ENCODE peak calls at places on chromosomes 16 and 17, in four cellular contexts. One of them, this sample, is unnamed.

GRCh38 chr17:66779186-66779585 is 55.7 kb upstream of the CACNG5 start:
- DNase-seq in MV-4-11: no peak
- DNase-seq in cerebellar nuclear complex: no peak
- DNase-seq in A549: no peak
- DNase-seq in this sample: no peak

GRCh38 chr17:2040219-2040827 is 1.5 kb upstream of the OVCA2 start:
- DNase-seq in MV-4-11: no peak
- DNase-seq in cerebellar nuclear complex: no peak
- DNase-seq in A549: no peak
- DNase-seq in this sample: no peak

GRCh38 chr17:51365090-51365489 is 104.7 kb downstream of the UTP18 start:
- DNase-seq in MV-4-11: peak
- DNase-seq in cerebellar nuclear complex: no peak
- DNase-seq in A549: no peak
- DNase-seq in this sample: no peak

GRCh38 chr17:80034977-80035686 is 540 bp downstream of the TBC1D16 start:
- DNase-seq in MV-4-11: no peak
- DNase-seq in cerebellar nuclear complex: no peak
- DNase-seq in A549: no peak
- DNase-seq in this sample: peak

GRCh38 chr16:65600629-65601028 is 478.8 kb upstream of the CDH11 start:
- DNase-seq in MV-4-11: no peak
- DNase-seq in cerebellar nuclear complex: no peak
- DNase-seq in A549: no peak
- DNase-seq in this sample: no peak

GRCh38 chr16:4298761-4299522 is 16.9 kb upstream of the GLIS2 start:
- DNase-seq in MV-4-11: no peak
- DNase-seq in cerebellar nuclear complex: no peak
- DNase-seq in A549: peak
- DNase-seq in this sample: peak

GRCh38 chr17:41967141-41967920 is 736 bp downstream of the CNP start:
- DNase-seq in MV-4-11: no peak
- DNase-seq in cerebellar nuclear complex: no peak
- DNase-seq in A549: no peak
- DNase-seq in this sample: no peak

GRCh38 chr17:31859487-31860008 is 504 bp upstream of the COPRS start:
- DNase-seq in MV-4-11: no peak
- DNase-seq in cerebellar nuclear complex: no peak
- DNase-seq in A549: no peak
- DNase-seq in this sample: no peak

GRCh38 chr17:57713140-57713539 is 32.0 kb downstream of the CCDC182 start:
- DNase-seq in MV-4-11: no peak
- DNase-seq in cerebellar nuclear complex: no peak
- DNase-seq in A549: no peak
- DNase-seq in this sample: no peak

GRCh38 chr17:34665150-34665802 is 85.9 kb downstream of the TMEM132E start:
- DNase-seq in MV-4-11: peak
- DNase-seq in cerebellar nuclear complex: no peak
- DNase-seq in A549: no peak
- DNase-seq in this sample: no peak

GRCh38 chr17:50458290-50458689 is 10.4 kb downstream of the CHAD start:
- DNase-seq in MV-4-11: no peak
- DNase-seq in cerebellar nuclear complex: no peak
- DNase-seq in A549: no peak
- DNase-seq in this sample: no peak

GRCh38 chr16:6573577-6573976 is 759.1 kb upstream of the RBFOX1 start:
- DNase-seq in MV-4-11: no peak
- DNase-seq in cerebellar nuclear complex: no peak
- DNase-seq in A549: no peak
- DNase-seq in this sample: no peak

GRCh38 chr17:2990396-2990795 is 73.0 kb downstream of the OR1D5 start:
- DNase-seq in MV-4-11: peak
- DNase-seq in cerebellar nuclear complex: no peak
- DNase-seq in A549: no peak
- DNase-seq in this sample: no peak

GRCh38 chr16:1993731-1994131 is 4.0 kb downstream of the SYNGR3 start:
- DNase-seq in MV-4-11: no peak
- DNase-seq in cerebellar nuclear complex: no peak
- DNase-seq in A549: no peak
- DNase-seq in this sample: no peak

GRCh38 chr17:43574896-43575525 is 28.9 kb upstream of the ETV4 start:
- DNase-seq in MV-4-11: no peak
- DNase-seq in cerebellar nuclear complex: no peak
- DNase-seq in A549: no peak
- DNase-seq in this sample: no peak

GRCh38 chr17:56593741-56594527 is 435 bp downstream of the NOG start:
- DNase-seq in MV-4-11: peak
- DNase-seq in cerebellar nuclear complex: no peak
- DNase-seq in A549: peak
- DNase-seq in this sample: peak

This sample was measured in HTR-8/SVneo.